ENCODE peak calls at places on chromosomes 12 and 14, in eight cellular contexts. S is adipocyte, C is heart left ventricle, L is right atrium auricular region, B is PC-3, I is heart right ventricle, W is aorta, U is tibial nerve. O is an unnamed sample.

GRCh38 chr14:51836417-51836816 is 24.0 kb upstream of the GNG2 start:
- DNase-seq in S (no peak), C (no peak), L (no peak), B (no peak), I (no peak), W (no peak), U (no peak), O (no peak)

GRCh38 chr12:89166525-89166934 is 185.8 kb downstream of the DUSP6 start:
- DNase-seq in S (peak; percentile 71), C (no peak), L (no peak), B (peak; percentile 53), I (peak; percentile 14), W (no peak), U (no peak), O (no peak)

GRCh38 chr12:9036227-9036626 is 46.9 kb downstream of the KLRG1 start:
- DNase-seq in S (no peak), C (no peak), L (no peak), B (no peak), I (no peak), W (no peak), U (no peak), O (no peak)

GRCh38 chr14:71776463-71777359 is 155.5 kb upstream of the RGS6 start:
- DNase-seq in S (no peak), C (no peak), L (no peak), B (no peak), I (no peak), W (no peak), U (no peak), O (no peak)

GRCh38 chr14:101074124-101075024 is 170.9 kb upstream of the RTL1 start:
- DNase-seq in S (no peak), C (peak; percentile 11), L (peak; percentile 44), B (no peak), I (no peak), W (peak; percentile 53), U (no peak), O (peak; percentile 44)

GRCh38 chr12:6229823-6230222 is 29.6 kb downstream of the CD9 start:
- DNase-seq in S (peak; percentile 79), C (peak; percentile 59), L (peak; percentile 90), B (peak; percentile 76), I (peak; percentile 69), W (peak; percentile 88), U (peak; percentile 68), O (no peak)

GRCh38 chr12:6032726-6033125 is 87.7 kb upstream of the ANO2 start:
- DNase-seq in S (no peak), C (no peak), L (no peak), B (no peak), I (no peak), W (peak; percentile 51), U (no peak), O (no peak)

GRCh38 chr14:30143617-30144016 is 216.0 kb upstream of the PRKD1 start:
- DNase-seq in S (peak; percentile 63), C (no peak), L (no peak), B (no peak), I (no peak), W (no peak), U (no peak), O (no peak)

GRCh38 chr12:43094886-43095285 is 457.1 kb downstream of the ADAMTS20 start:
- DNase-seq in S (no peak), C (no peak), L (no peak), B (no peak), I (no peak), W (no peak), U (no peak), O (no peak)

GRCh38 chr14:22928237-22929103 is 706 bp downstream of the PRMT5 start:
- DNase-seq in S (peak; percentile 23), C (no peak), L (no peak), B (peak; percentile 19), I (no peak), W (no peak), U (peak; percentile 12), O (no peak)

GRCh38 chr14:95519699-95520098 is 3.2 kb upstream of the SYNE3 start:
- DNase-seq in S (peak; percentile 95), C (peak; percentile 63), L (peak; percentile 95), B (peak; percentile 79), I (peak; percentile 73), W (peak; percentile 93), U (peak; percentile 89), O (no peak)

GRCh38 chr14:105476937-105477658 is 2.5 kb downstream of the CRIP2 start:
- DNase-seq in S (no peak), C (peak; percentile 78), L (no peak), B (no peak), I (peak; percentile 83), W (no peak), U (no peak), O (no peak)

GRCh38 chr14:105475916-105476845 is 1.6 kb downstream of the CRIP2 start:
- DNase-seq in S (no peak), C (peak; percentile 83), L (no peak), B (peak; percentile 48), I (peak; percentile 80), W (no peak), U (no peak), O (no peak)

GRCh38 chr14:105479438-105480164 is 5.0 kb downstream of the CRIP2 start:
- DNase-seq in S (no peak), C (no peak), L (no peak), B (no peak), I (no peak), W (no peak), U (no peak), O (no peak)

GRCh38 chr14:105478624-105479305 is 4.1 kb downstream of the CRIP2 start:
- DNase-seq in S (no peak), C (no peak), L (no peak), B (no peak), I (no peak), W (no peak), U (no peak), O (no peak)

GRCh38 chr14:105477659-105478623 is 3.3 kb downstream of the CRIP2 start:
- DNase-seq in S (no peak), C (peak; percentile 68), L (no peak), B (no peak), I (peak; percentile 57), W (no peak), U (no peak), O (no peak)
- H3K4me1 ChIP-seq in S (peaks cover 30% of the 10 kb centered on the region), C (peaks cover 56% of the 10 kb centered on the region), L (no peaks in the 10 kb centered on the region), B (peaks cover 53% of the 10 kb centered on the region), I (peaks cover 76% of the 10 kb centered on the region), W (no peaks in the 10 kb centered on the region), U (peaks cover 60% of the 10 kb centered on the region), O (peaks cover 50% of the 10 kb centered on the region)

GRCh38 chr14:64388533-64389243 is 535 bp downstream of the MTHFD1 start:
- DNase-seq in S (peak; percentile 65), C (no peak), L (peak; percentile 60), B (peak; percentile 27), I (no peak), W (peak; percentile 79), U (peak; percentile 14), O (peak; percentile 70)

GRCh38 chr14:64391113-64391725 is 3.1 kb downstream of the MTHFD1 start:
- DNase-seq in S (no peak), C (no peak), L (no peak), B (no peak), I (no peak), W (no peak), U (no peak), O (no peak)

GRCh38 chr14:64394423-64394822 is 6.3 kb downstream of the MTHFD1 start:
- DNase-seq in S (no peak), C (no peak), L (no peak), B (no peak), I (no peak), W (no peak), U (no peak), O (no peak)

GRCh38 chr14:64394973-64395633 is 7.0 kb downstream of the MTHFD1 start:
- DNase-seq in S (no peak), C (no peak), L (no peak), B (no peak), I (no peak), W (no peak), U (no peak), O (no peak)

GRCh38 chr14:64391986-64392385 is 3.8 kb downstream of the MTHFD1 start:
- DNase-seq in S (no peak), C (no peak), L (no peak), B (no peak), I (no peak), W (no peak), U (no peak), O (no peak)
- H3K4me3 ChIP-seq in S (peak overlapping the region; percentile 1), C (no peak overlapping the region), L (no peak overlapping the region), B (no peak overlapping the region), I (no peak overlapping the region), W (no peak overlapping the region), U (no peak overlapping the region), O (no peak overlapping the region)

GRCh38 chr14:77279719-77280118 is 8.7 kb upstream of the NGB start:
- DNase-seq in S (no peak), C (no peak), L (no peak), B (no peak), I (no peak), W (no peak), U (no peak), O (no peak)

GRCh38 chr14:77281852-77282251 is 10.8 kb upstream of the NGB start:
- DNase-seq in S (no peak), C (no peak), L (no peak), B (no peak), I (no peak), W (no peak), U (no peak), O (no peak)

GRCh38 chr14:77286554-77286953 is 15.5 kb upstream of the NGB start:
- DNase-seq in S (no peak), C (no peak), L (no peak), B (no peak), I (no peak), W (no peak), U (no peak), O (no peak)

GRCh38 chr14:77278461-77279230 is 7.6 kb upstream of the NGB start:
- DNase-seq in S (no peak), C (no peak), L (no peak), B (no peak), I (no peak), W (peak; percentile 36), U (no peak), O (no peak)

DNA sequence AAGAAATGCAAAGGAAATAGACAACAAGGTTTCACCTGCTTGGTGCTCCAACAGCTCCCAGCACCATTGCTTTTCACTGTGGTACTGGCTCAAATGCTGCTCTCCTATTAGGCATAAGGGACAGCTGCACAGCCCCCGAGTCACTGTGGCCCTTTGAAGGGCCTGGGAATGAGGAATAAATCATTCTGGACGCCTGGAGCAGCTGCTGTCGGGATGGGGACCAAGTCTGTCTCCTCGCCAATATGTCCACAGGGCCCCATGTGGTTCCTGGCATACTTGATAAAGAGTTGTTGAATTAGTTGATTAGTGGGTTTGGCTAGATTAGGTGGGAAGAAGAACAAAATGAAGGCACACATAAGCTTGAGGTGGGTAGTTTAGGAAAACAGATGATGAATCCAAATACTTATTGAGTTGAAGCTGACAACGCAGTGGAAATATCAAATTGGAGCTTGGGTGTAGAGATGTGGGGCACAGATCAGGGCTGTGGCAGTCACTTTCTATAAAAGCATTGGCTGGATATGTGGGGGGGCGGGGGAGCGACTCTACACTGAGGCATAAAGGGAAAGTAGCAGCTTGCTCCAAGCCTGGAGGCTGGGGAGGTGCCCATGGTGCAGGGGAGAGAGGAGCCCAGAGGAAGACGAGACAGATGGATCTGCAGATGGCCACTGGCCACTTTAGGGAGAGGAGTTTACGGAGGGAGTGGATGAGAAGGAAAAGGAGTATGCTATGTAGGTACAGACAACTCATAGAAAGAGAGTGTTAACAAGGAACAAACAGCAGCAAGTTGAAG is 13.3 kb upstream of the NGB start:
- DNase-seq in S (no peak), C (no peak), L (no peak), B (no peak), I (no peak), W (no peak), U (no peak), O (no peak)
- H3K36me3 ChIP-seq in S (peaks cover 69% of the 10 kb centered on the region), C (peaks cover 61% of the 10 kb centered on the region), L (peaks cover 72% of the 10 kb centered on the region), B (peaks cover 55% of the 10 kb centered on the region), I (peaks cover 91% of the 10 kb centered on the region), W (peaks cover 14% of the 10 kb centered on the region), U (no peaks in the 10 kb centered on the region), O (peaks cover 83% of the 10 kb centered on the region)

GRCh38 chr12:95605087-95605486 is 53.8 kb upstream of the USP44 start:
- DNase-seq in S (no peak), C (no peak), L (no peak), B (peak; percentile 95), I (no peak), W (no peak), U (no peak), O (no peak)
- H3K4me1 ChIP-seq in S (peaks cover 10% of the 10 kb centered on the region), C (peaks cover 27% of the 10 kb centered on the region), L (no peaks in the 10 kb centered on the region), B (peaks cover 63% of the 10 kb centered on the region), I (peaks cover 52% of the 10 kb centered on the region), W (no peaks in the 10 kb centered on the region), U (no peaks in the 10 kb centered on the region), O (no peaks in the 10 kb centered on the region)